ENCODE peak calls at places on chromosomes 1 and 21, in eight cellular contexts. One of them, this sample, is unnamed.

GRCh38 chr1:2585318-2586092 is 1.1 kb upstream of the PRXL2B start:
- DNase-seq in cerebellar nuclear complex: no peak
- DNase-seq in heart left ventricle: peak; percentile 86
- DNase-seq in substantia nigra: peak; percentile 39
- DNase-seq in stimulated activated CD4-positive, alpha-beta T cell treated with anti-CD3 and anti-CD28 coated beads, Interleukin-12 subunit alpha, Interleukin-12 subunit beta, amount 100 ng/mL, for 48 hours: peak; percentile 43
- DNase-seq in hippocampal formation: peak; percentile 52
- DNase-seq in activated B cell treated with CpG ODN at 0.5 μM for 24 hours: peak; percentile 74
- DNase-seq in CD8-positive, alpha-beta T cell: peak; percentile 79
- DNase-seq in this sample: peak; percentile 74

GRCh38 chr21:41061701-41062100 is 106.3 kb upstream of the BACE2 start:
- DNase-seq in cerebellar nuclear complex: no peak
- DNase-seq in heart left ventricle: no peak
- DNase-seq in substantia nigra: no peak
- DNase-seq in stimulated activated CD4-positive, alpha-beta T cell treated with anti-CD3 and anti-CD28 coated beads, Interleukin-12 subunit alpha, Interleukin-12 subunit beta, amount 100 ng/mL, for 48 hours: no peak
- DNase-seq in hippocampal formation: no peak
- DNase-seq in activated B cell treated with CpG ODN at 0.5 μM for 24 hours: no peak
- DNase-seq in CD8-positive, alpha-beta T cell: no peak
- DNase-seq in this sample: no peak

GRCh38 chr1:196897158-196897828 is 9.4 kb downstream of the CFHR4 start:
- DNase-seq in cerebellar nuclear complex: no peak
- DNase-seq in heart left ventricle: no peak
- DNase-seq in substantia nigra: no peak
- DNase-seq in stimulated activated CD4-positive, alpha-beta T cell treated with anti-CD3 and anti-CD28 coated beads, Interleukin-12 subunit alpha, Interleukin-12 subunit beta, amount 100 ng/mL, for 48 hours: no peak
- DNase-seq in hippocampal formation: no peak
- DNase-seq in activated B cell treated with CpG ODN at 0.5 μM for 24 hours: no peak
- DNase-seq in CD8-positive, alpha-beta T cell: no peak
- DNase-seq in this sample: peak; percentile 15

GRCh38 chr1:161913482-161914140 is 110.1 kb downstream of the OLFML2B start:
- DNase-seq in cerebellar nuclear complex: no peak
- DNase-seq in heart left ventricle: no peak
- DNase-seq in substantia nigra: no peak
- DNase-seq in stimulated activated CD4-positive, alpha-beta T cell treated with anti-CD3 and anti-CD28 coated beads, Interleukin-12 subunit alpha, Interleukin-12 subunit beta, amount 100 ng/mL, for 48 hours: no peak
- DNase-seq in hippocampal formation: no peak
- DNase-seq in activated B cell treated with CpG ODN at 0.5 μM for 24 hours: no peak
- DNase-seq in CD8-positive, alpha-beta T cell: no peak
- DNase-seq in this sample: no peak

GRCh38 chr1:81563632-81564031 is 237.1 kb upstream of the ADGRL2 start:
- DNase-seq in cerebellar nuclear complex: no peak
- DNase-seq in heart left ventricle: no peak
- DNase-seq in substantia nigra: no peak
- DNase-seq in stimulated activated CD4-positive, alpha-beta T cell treated with anti-CD3 and anti-CD28 coated beads, Interleukin-12 subunit alpha, Interleukin-12 subunit beta, amount 100 ng/mL, for 48 hours: no peak
- DNase-seq in hippocampal formation: no peak
- DNase-seq in activated B cell treated with CpG ODN at 0.5 μM for 24 hours: no peak
- DNase-seq in CD8-positive, alpha-beta T cell: no peak
- DNase-seq in this sample: no peak

GRCh38 chr21:44925027-44925755 is 4.5 kb upstream of the ITGB2 start:
- DNase-seq in cerebellar nuclear complex: no peak
- DNase-seq in heart left ventricle: no peak
- DNase-seq in substantia nigra: no peak
- DNase-seq in stimulated activated CD4-positive, alpha-beta T cell treated with anti-CD3 and anti-CD28 coated beads, Interleukin-12 subunit alpha, Interleukin-12 subunit beta, amount 100 ng/mL, for 48 hours: no peak
- DNase-seq in hippocampal formation: no peak
- DNase-seq in activated B cell treated with CpG ODN at 0.5 μM for 24 hours: no peak
- DNase-seq in CD8-positive, alpha-beta T cell: no peak
- DNase-seq in this sample: no peak

GRCh38 chr1:156900896-156901589 is 7.5 kb downstream of the PEAR1 start:
- DNase-seq in cerebellar nuclear complex: no peak
- DNase-seq in heart left ventricle: no peak
- DNase-seq in substantia nigra: no peak
- DNase-seq in stimulated activated CD4-positive, alpha-beta T cell treated with anti-CD3 and anti-CD28 coated beads, Interleukin-12 subunit alpha, Interleukin-12 subunit beta, amount 100 ng/mL, for 48 hours: no peak
- DNase-seq in hippocampal formation: no peak
- DNase-seq in activated B cell treated with CpG ODN at 0.5 μM for 24 hours: no peak
- DNase-seq in CD8-positive, alpha-beta T cell: no peak
- DNase-seq in this sample: no peak

GRCh38 chr1:94247146-94248094 is 10.0 kb upstream of the ARHGAP29 start:
- DNase-seq in cerebellar nuclear complex: no peak
- DNase-seq in heart left ventricle: peak; percentile 90
- DNase-seq in substantia nigra: no peak
- DNase-seq in stimulated activated CD4-positive, alpha-beta T cell treated with anti-CD3 and anti-CD28 coated beads, Interleukin-12 subunit alpha, Interleukin-12 subunit beta, amount 100 ng/mL, for 48 hours: no peak
- DNase-seq in hippocampal formation: no peak
- DNase-seq in activated B cell treated with CpG ODN at 0.5 μM for 24 hours: no peak
- DNase-seq in CD8-positive, alpha-beta T cell: no peak
- DNase-seq in this sample: peak; percentile 80

This sample was measured in testis.